ENCODE peak calls at places on chromosomes 13 and 19, in seven cellular contexts. V, M, R, T, P, I and F are unnamed samples.

GRCh38 chr19:2478756-2479555 is 3.0 kb downstream of the GADD45B start:
- DNase-seq in M (peak), I (peak), V (peak), T (no peak), P (peak), R (no peak), F (peak)

GRCh38 chr13:90415902-90416301 is 931.6 kb upstream of the MIR17HG start:
- DNase-seq in T (no peak), M (no peak), R (no peak), P (no peak), V (no peak), I (no peak), F (no peak)

GRCh38 chr19:19115954-19116353 is 22.3 kb downstream of the TMEM161A start:
- DNase-seq in V (peak), T (no peak), R (no peak), I (no peak), P (no peak), M (peak), F (peak)

GRCh38 chr13:20174656-20175405 is 14.0 kb upstream of the GJA3 start:
- DNase-seq in I (peak), M (no peak), T (peak), R (no peak), V (peak), P (peak), F (peak)

GRCh38 chr19:41904118-41904870 is 21.3 kb downstream of the ARHGEF1 start:
- DNase-seq in M (no peak), I (no peak), P (no peak), T (no peak), V (no peak), R (no peak), F (no peak)

GRCh38 chr19:33404916-33405315 is 31.4 kb downstream of the CEBPG start:
- DNase-seq in T (no peak), R (no peak), V (no peak), M (no peak), I (no peak), P (peak), F (no peak)

GRCh38 chr19:51948979-51949378 is 21.7 kb downstream of the ZNF613 start:
- DNase-seq in T (no peak), P (peak), R (peak), V (peak), I (no peak), M (peak), F (peak)

GRCh38 chr19:40756502-40757110 is 5.6 kb downstream of the SNRPA start:
- DNase-seq in T (peak), R (no peak), V (no peak), M (no peak), I (no peak), P (no peak), F (no peak)

GRCh38 chr19:55676889-55677505 is 2.0 kb downstream of the EPN1 start:
- DNase-seq in P (no peak), M (no peak), R (no peak), T (no peak), V (no peak), I (no peak), F (no peak)